ENCODE peak calls at places on chromosomes 16 and 17, in six cellular contexts. S is nephron progenitor cell, N is epithelial cell of esophagus, Q is esophagus squamous epithelium, H is lower leg skin, G is breast epithelium. O is an unnamed sample.

GRCh38 chr17:7685533-7686220 is 1.6 kb downstream of the TP53 start:
- DNase-seq in S (peak), N (peak), Q (peak), H (peak), G (peak), O (peak)

GRCh38 chr17:45112559-45113423 is 19.5 kb downstream of the PLCD3 start:
- DNase-seq in S (no peak), N (no peak), Q (no peak), H (no peak), G (no peak), O (no peak)

GRCh38 chr17:82358467-82359350 is at the start of gene TEX19:
- DNase-seq in S (no peak), N (no peak), Q (no peak), H (no peak), G (no peak), O (no peak)

GRCh38 chr16:82043680-82044584 is 8.9 kb downstream of the HSD17B2 start:
- DNase-seq in S (no peak), N (peak), Q (no peak), H (no peak), G (no peak), O (no peak)

GRCh38 chr16:10668322-10669045 is 26.2 kb downstream of the TEKT5 start:
- DNase-seq in S (peak), N (peak), Q (no peak), H (no peak), G (no peak), O (peak)

GRCh38 chr17:45896803-45897693 is 2.7 kb downstream of the MAPT start:
- DNase-seq in S (peak), N (no peak), Q (no peak), H (no peak), G (no peak), O (no peak)

GRCh38 chr16:88681709-88682451 is 4.4 kb downstream of the SNAI3 start:
- DNase-seq in S (no peak), N (no peak), Q (peak), H (peak), G (no peak), O (peak)

GRCh38 chr17:48728232-48729231 is at the start of gene HOXB13:
- DNase-seq in S (peak), N (no peak), Q (no peak), H (no peak), G (no peak), O (no peak)

GRCh38 chr16:4339455-4339854 is 11.7 kb downstream of the PAM16 start:
- DNase-seq in S (no peak), N (no peak), Q (no peak), H (no peak), G (no peak), O (no peak)

GRCh38 chr17:28338056-28338768 is 2.7 kb downstream of the TNFAIP1 start:
- DNase-seq in S (no peak), N (no peak), Q (no peak), H (no peak), G (no peak), O (no peak)

GRCh38 chr16:976389-976931 is 5.1 kb upstream of the SOX8 start:
- DNase-seq in S (no peak), N (no peak), Q (no peak), H (no peak), G (no peak), O (no peak)

GRCh38 chr16:83200005-83200779 is 573.4 kb downstream of the CDH13 start:
- DNase-seq in S (no peak), N (peak), Q (no peak), H (no peak), G (no peak), O (no peak)

GRCh38 chr16:76665571-76666275 is 388.5 kb downstream of the CNTNAP4 start:
- DNase-seq in S (no peak), N (peak), Q (no peak), H (no peak), G (no peak), O (no peak)
- TF ChIP-seq CTCF in S (no peak), N (peak), Q (no peak), H (no peak), G (no peak), O (no peak)

GRCh38 chr16:50309156-50309526 is 42.8 kb downstream of the ADCY7 start:
- DNase-seq in S (no peak), N (no peak), Q (no peak), H (peak), G (no peak), O (no peak)
- TF ChIP-seq CTCF in S (no peak), N (no peak), Q (no peak), H (no peak), G (no peak), O (no peak)

DNA sequence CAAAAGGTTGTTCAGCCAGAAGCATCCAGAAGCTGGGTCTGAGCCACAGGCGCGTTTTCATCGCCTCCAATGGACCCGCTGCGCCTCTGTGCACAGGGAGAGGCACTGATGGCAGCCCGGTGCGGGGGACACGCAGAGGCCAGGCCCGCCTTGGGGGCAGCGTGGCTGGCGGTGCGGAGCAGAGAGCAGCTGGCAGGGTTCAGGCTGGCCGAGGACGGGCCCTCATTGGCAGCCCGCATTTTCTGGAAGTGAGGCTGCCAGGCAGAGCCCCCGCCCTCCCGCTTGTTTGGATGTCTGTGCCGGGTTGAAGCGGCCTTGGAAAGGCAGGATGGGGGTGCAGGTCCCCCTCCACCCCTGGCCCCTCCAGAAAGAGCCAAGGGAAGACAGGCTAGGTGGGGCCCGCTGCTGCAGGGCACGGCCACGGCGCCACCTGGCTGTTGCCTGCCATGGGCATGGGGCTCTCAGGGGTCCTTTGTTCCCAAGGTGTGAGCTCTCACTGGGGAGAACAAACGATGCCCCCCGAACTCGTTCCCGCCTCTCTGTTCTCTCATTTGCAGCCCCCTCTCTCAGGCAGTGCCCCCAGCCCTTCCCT is 18.8 kb downstream of the GSE1 start:
- DNase-seq in S (no peak), N (no peak), Q (no peak), H (no peak), G (no peak), O (no peak)
- TF ChIP-seq CTCF in S (no peak), N (peak), Q (no peak), H (no peak), G (no peak), O (peak)

DNA sequence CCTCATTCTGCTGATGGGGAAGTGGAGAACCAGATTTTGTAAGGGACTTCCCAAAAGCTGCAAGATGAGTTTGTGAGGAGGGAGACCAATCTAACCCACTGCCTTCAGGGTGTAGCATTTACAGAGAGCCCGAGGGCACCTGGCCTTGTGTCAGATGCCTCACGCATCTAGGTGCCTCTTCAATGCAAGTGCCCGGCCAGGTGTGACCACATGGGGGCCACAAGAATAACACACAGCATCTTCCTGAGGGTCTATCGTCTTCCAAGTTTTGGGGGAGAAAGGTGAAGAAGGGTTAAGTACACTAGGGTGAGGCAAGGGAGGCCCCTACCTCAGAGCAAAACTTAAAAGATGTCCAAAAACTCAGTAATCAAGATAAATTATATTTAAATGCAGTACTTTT is 401.7 kb upstream of the CDH5 start:
- DNase-seq in S (no peak), N (no peak), Q (no peak), H (no peak), G (no peak), O (no peak)
- TF ChIP-seq CTCF in S (no peak), N (no peak), Q (no peak), H (no peak), G (no peak), O (no peak)

GRCh38 chr17:18040287-18040858 is 1.2 kb downstream of the GID4 start:
- DNase-seq in S (no peak), N (no peak), Q (no peak), H (no peak), G (no peak), O (no peak)
- TF ChIP-seq CTCF in S (no peak), N (no peak), Q (no peak), H (no peak), G (no peak), O (no peak)

DNA sequence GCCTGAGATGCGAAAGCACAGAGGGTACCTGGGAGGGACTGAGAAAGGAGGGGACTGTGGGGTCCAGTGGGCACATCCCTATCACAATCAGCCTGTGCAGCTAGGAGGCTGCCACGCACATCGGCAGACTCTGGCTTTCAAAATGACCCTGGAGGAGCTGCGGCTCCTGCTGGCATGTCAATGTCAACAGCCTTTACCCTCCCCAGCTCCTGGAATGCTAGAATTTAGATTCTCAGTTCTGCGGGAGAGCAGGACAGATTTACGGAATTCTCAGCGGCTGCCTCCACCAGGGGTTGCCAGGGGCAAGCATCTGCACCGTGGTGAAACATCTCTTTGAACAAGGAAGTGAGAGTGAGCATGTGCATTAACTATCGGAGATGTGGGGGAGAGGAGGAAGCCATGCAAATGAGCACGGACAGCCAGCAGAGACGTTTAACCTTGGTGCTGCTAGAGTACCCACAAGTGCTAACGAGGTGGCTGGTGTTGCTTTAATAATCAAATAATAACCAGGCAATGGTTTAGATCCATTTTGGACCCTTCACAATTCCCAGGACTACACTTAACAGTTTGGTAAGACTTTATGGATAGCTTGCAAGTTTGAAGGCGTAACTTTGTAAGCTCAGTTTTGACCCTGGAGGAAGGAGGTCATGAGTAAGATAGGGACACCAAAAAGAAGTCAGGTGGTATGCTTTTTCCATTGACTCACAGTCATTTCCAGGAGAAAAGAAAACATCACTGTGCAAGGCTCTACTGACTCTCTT is 54.1 kb downstream of the XYLT1 start:
- DNase-seq in S (peak), N (no peak), Q (no peak), H (no peak), G (no peak), O (peak)
- TF ChIP-seq CTCF in S (no peak), N (no peak), Q (peak), H (no peak), G (no peak), O (peak)

GRCh38 chr17:1529863-1530262 is 13.5 kb upstream of the INPP5K start:
- DNase-seq in S (no peak), N (no peak), Q (no peak), H (no peak), G (no peak), O (no peak)

GRCh38 chr17:1535737-1536136 is 19.3 kb upstream of the INPP5K start:
- DNase-seq in S (no peak), N (no peak), Q (no peak), H (no peak), G (no peak), O (no peak)

GRCh38 chr17:1533649-1534325 is 17.4 kb upstream of the INPP5K start:
- DNase-seq in S (no peak), N (no peak), Q (no peak), H (no peak), G (no peak), O (no peak)

GRCh38 chr17:1532836-1533602 is 16.6 kb upstream of the INPP5K start:
- DNase-seq in S (no peak), N (peak), Q (no peak), H (no peak), G (no peak), O (no peak)
- TF ChIP-seq CTCF in S (no peak), N (peak), Q (no peak), H (no peak), G (no peak), O (peak)

GRCh38 chr16:14186007-14186953 is 115.2 kb downstream of the MRTFB start:
- DNase-seq in S (peak), N (peak), Q (no peak), H (no peak), G (no peak), O (no peak)
- TF ChIP-seq CTCF in S (peak), N (peak), Q (peak), H (no peak), G (peak), O (peak)

DNA sequence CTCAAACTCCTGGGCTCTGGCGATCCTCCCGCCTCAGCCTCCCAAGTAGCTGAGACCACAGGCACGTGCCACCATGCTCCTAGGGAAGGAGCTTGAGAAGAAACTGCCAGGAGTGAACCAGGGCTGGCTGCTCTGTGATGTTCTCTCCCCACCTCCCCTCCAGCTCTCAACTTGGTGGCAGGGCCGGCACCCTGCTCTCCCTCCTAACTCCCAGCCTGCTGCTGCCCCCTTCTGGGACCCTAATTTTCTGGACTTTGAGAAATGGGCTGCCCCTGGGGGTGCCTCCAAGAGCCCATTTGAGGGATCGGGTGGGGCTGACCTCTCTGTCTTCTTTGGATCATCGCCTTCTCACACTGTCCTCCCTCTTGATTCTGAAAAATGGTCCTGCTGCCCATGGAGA is 14.9 kb upstream of the STAT3 start:
- DNase-seq in S (peak), N (no peak), Q (no peak), H (no peak), G (no peak), O (peak)
- TF ChIP-seq CTCF in S (peak), N (no peak), Q (peak), H (no peak), G (no peak), O (peak)